ENCODE peak calls at places on chromosome 9, in seven cellular contexts. One of them, this sample, is unnamed.
A peak's percentile ranks its signal among the peaks of the same experiment; 100 is the strongest.

GRCh38 chr9:88308831-88309230 is 79.4 kb upstream of the SPIN1 start:
- DNase-seq in tibial artery: no peak
- DNase-seq in T-helper 2 cell: no peak
- DNase-seq in skeletal muscle cell: no peak
- DNase-seq in activated CD4-positive, alpha-beta T cell treated with anti-CD3 and anti-CD28 coated beads for 24 hours: no peak
- DNase-seq in NCI-H748 treated with DMSO at 0.1 percent for 48 hours: no peak
- DNase-seq in C1 segment of cervical spinal cord: no peak
- DNase-seq in this sample: no peak

GRCh38 chr9:26260238-26260637 is 582.0 kb upstream of the TUSC1 start:
- DNase-seq in C1 segment of cervical spinal cord: no peak
- DNase-seq in T-helper 2 cell: no peak
- DNase-seq in activated CD4-positive, alpha-beta T cell treated with anti-CD3 and anti-CD28 coated beads for 24 hours: no peak
- DNase-seq in skeletal muscle cell: peak; percentile 18
- DNase-seq in tibial artery: no peak
- DNase-seq in NCI-H748 treated with DMSO at 0.1 percent for 48 hours: no peak
- DNase-seq in this sample: no peak

GRCh38 chr9:36187414-36187813 is 3.3 kb upstream of the CLTA start:
- DNase-seq in NCI-H748 treated with DMSO at 0.1 percent for 48 hours: no peak
- DNase-seq in T-helper 2 cell: no peak
- DNase-seq in activated CD4-positive, alpha-beta T cell treated with anti-CD3 and anti-CD28 coated beads for 24 hours: no peak
- DNase-seq in C1 segment of cervical spinal cord: no peak
- DNase-seq in skeletal muscle cell: peak; percentile 85
- DNase-seq in tibial artery: no peak
- DNase-seq in this sample: no peak

GRCh38 chr9:136346157-136346481 is 17.4 kb downstream of the DNLZ start:
- DNase-seq in C1 segment of cervical spinal cord: no peak
- DNase-seq in T-helper 2 cell: no peak
- DNase-seq in skeletal muscle cell: no peak
- DNase-seq in tibial artery: no peak
- DNase-seq in NCI-H748 treated with DMSO at 0.1 percent for 48 hours: no peak
- DNase-seq in activated CD4-positive, alpha-beta T cell treated with anti-CD3 and anti-CD28 coated beads for 24 hours: no peak
- DNase-seq in this sample: no peak

GRCh38 chr9:128707446-128707845 is 5.1 kb downstream of the PKN3 start:
- DNase-seq in skeletal muscle cell: no peak
- DNase-seq in tibial artery: no peak
- DNase-seq in activated CD4-positive, alpha-beta T cell treated with anti-CD3 and anti-CD28 coated beads for 24 hours: no peak
- DNase-seq in NCI-H748 treated with DMSO at 0.1 percent for 48 hours: no peak
- DNase-seq in C1 segment of cervical spinal cord: no peak
- DNase-seq in T-helper 2 cell: no peak
- DNase-seq in this sample: no peak

GRCh38 chr9:130672933-130673615 is 8.7 kb downstream of the PRDM12 start:
- DNase-seq in tibial artery: no peak
- DNase-seq in C1 segment of cervical spinal cord: no peak
- DNase-seq in NCI-H748 treated with DMSO at 0.1 percent for 48 hours: no peak
- DNase-seq in activated CD4-positive, alpha-beta T cell treated with anti-CD3 and anti-CD28 coated beads for 24 hours: no peak
- DNase-seq in skeletal muscle cell: no peak
- DNase-seq in T-helper 2 cell: no peak
- DNase-seq in this sample: no peak

GRCh38 chr9:95766906-95767305 is 108.6 kb upstream of the ERCC6L2 start:
- DNase-seq in skeletal muscle cell: no peak
- DNase-seq in C1 segment of cervical spinal cord: no peak
- DNase-seq in NCI-H748 treated with DMSO at 0.1 percent for 48 hours: no peak
- DNase-seq in tibial artery: no peak
- DNase-seq in activated CD4-positive, alpha-beta T cell treated with anti-CD3 and anti-CD28 coated beads for 24 hours: no peak
- DNase-seq in T-helper 2 cell: no peak
- DNase-seq in this sample: no peak

GRCh38 chr9:132864277-132864676 is 13.8 kb downstream of the AK8 start:
- DNase-seq in T-helper 2 cell: no peak
- DNase-seq in skeletal muscle cell: no peak
- DNase-seq in activated CD4-positive, alpha-beta T cell treated with anti-CD3 and anti-CD28 coated beads for 24 hours: no peak
- DNase-seq in NCI-H748 treated with DMSO at 0.1 percent for 48 hours: no peak
- DNase-seq in tibial artery: no peak
- DNase-seq in C1 segment of cervical spinal cord: no peak
- DNase-seq in this sample: no peak

GRCh38 chr9:121277518-121278275 is 9.7 kb downstream of the GSN start:
- DNase-seq in C1 segment of cervical spinal cord: no peak
- DNase-seq in activated CD4-positive, alpha-beta T cell treated with anti-CD3 and anti-CD28 coated beads for 24 hours: no peak
- DNase-seq in NCI-H748 treated with DMSO at 0.1 percent for 48 hours: no peak
- DNase-seq in tibial artery: no peak
- DNase-seq in skeletal muscle cell: peak; percentile 44
- DNase-seq in T-helper 2 cell: no peak
- DNase-seq in this sample: no peak

GRCh38 chr9:112037281-112038016 is 137.6 kb downstream of the SUSD1 start:
- DNase-seq in C1 segment of cervical spinal cord: no peak
- DNase-seq in NCI-H748 treated with DMSO at 0.1 percent for 48 hours: no peak
- DNase-seq in T-helper 2 cell: peak; percentile 40
- DNase-seq in tibial artery: no peak
- DNase-seq in skeletal muscle cell: peak; percentile 79
- DNase-seq in activated CD4-positive, alpha-beta T cell treated with anti-CD3 and anti-CD28 coated beads for 24 hours: peak; percentile 36
- DNase-seq in this sample: no peak

GRCh38 chr9:8960254-8960653 is 1160.7 kb upstream of the DMAC1 start:
- DNase-seq in NCI-H748 treated with DMSO at 0.1 percent for 48 hours: no peak
- DNase-seq in C1 segment of cervical spinal cord: no peak
- DNase-seq in tibial artery: no peak
- DNase-seq in activated CD4-positive, alpha-beta T cell treated with anti-CD3 and anti-CD28 coated beads for 24 hours: no peak
- DNase-seq in T-helper 2 cell: no peak
- DNase-seq in skeletal muscle cell: no peak
- DNase-seq in this sample: no peak

GRCh38 chr9:125742657-125743056 is 4.5 kb upstream of the PBX3 start:
- DNase-seq in C1 segment of cervical spinal cord: no peak
- DNase-seq in T-helper 2 cell: no peak
- DNase-seq in NCI-H748 treated with DMSO at 0.1 percent for 48 hours: no peak
- DNase-seq in tibial artery: no peak
- DNase-seq in activated CD4-positive, alpha-beta T cell treated with anti-CD3 and anti-CD28 coated beads for 24 hours: no peak
- DNase-seq in skeletal muscle cell: no peak
- DNase-seq in this sample: no peak

GRCh38 chr9:136059321-136059791 is 35.7 kb downstream of the NACC2 start:
- DNase-seq in NCI-H748 treated with DMSO at 0.1 percent for 48 hours: no peak
- DNase-seq in T-helper 2 cell: no peak
- DNase-seq in activated CD4-positive, alpha-beta T cell treated with anti-CD3 and anti-CD28 coated beads for 24 hours: no peak
- DNase-seq in tibial artery: peak; percentile 17
- DNase-seq in skeletal muscle cell: no peak
- DNase-seq in C1 segment of cervical spinal cord: no peak
- DNase-seq in this sample: peak; percentile 6

GRCh38 chr9:128625391-128626145 is 31.1 kb downstream of the DYNC2I2 start:
- DNase-seq in C1 segment of cervical spinal cord: no peak
- DNase-seq in NCI-H748 treated with DMSO at 0.1 percent for 48 hours: no peak
- DNase-seq in skeletal muscle cell: no peak
- DNase-seq in T-helper 2 cell: no peak
- DNase-seq in activated CD4-positive, alpha-beta T cell treated with anti-CD3 and anti-CD28 coated beads for 24 hours: no peak
- DNase-seq in tibial artery: no peak
- DNase-seq in this sample: no peak

GRCh38 chr9:19137282-19137681 is 10.0 kb upstream of the PLIN2 start:
- DNase-seq in C1 segment of cervical spinal cord: no peak
- DNase-seq in skeletal muscle cell: no peak
- DNase-seq in T-helper 2 cell: no peak
- DNase-seq in tibial artery: no peak
- DNase-seq in activated CD4-positive, alpha-beta T cell treated with anti-CD3 and anti-CD28 coated beads for 24 hours: no peak
- DNase-seq in NCI-H748 treated with DMSO at 0.1 percent for 48 hours: no peak
- DNase-seq in this sample: no peak

GRCh38 chr9:13705356-13705755 is 425.9 kb upstream of the MPDZ start:
- DNase-seq in C1 segment of cervical spinal cord: no peak
- DNase-seq in T-helper 2 cell: no peak
- DNase-seq in tibial artery: no peak
- DNase-seq in NCI-H748 treated with DMSO at 0.1 percent for 48 hours: no peak
- DNase-seq in skeletal muscle cell: no peak
- DNase-seq in activated CD4-positive, alpha-beta T cell treated with anti-CD3 and anti-CD28 coated beads for 24 hours: no peak
- DNase-seq in this sample: no peak

GRCh38 chr9:32069169-32069813 is 315.2 kb upstream of the ACO1 start:
- DNase-seq in activated CD4-positive, alpha-beta T cell treated with anti-CD3 and anti-CD28 coated beads for 24 hours: no peak
- DNase-seq in tibial artery: no peak
- DNase-seq in skeletal muscle cell: no peak
- DNase-seq in C1 segment of cervical spinal cord: no peak
- DNase-seq in T-helper 2 cell: no peak
- DNase-seq in NCI-H748 treated with DMSO at 0.1 percent for 48 hours: no peak
- DNase-seq in this sample: no peak

GRCh38 chr9:101421653-101422065 is 13.9 kb downstream of the ALDOB start:
- DNase-seq in skeletal muscle cell: no peak
- DNase-seq in NCI-H748 treated with DMSO at 0.1 percent for 48 hours: no peak
- DNase-seq in C1 segment of cervical spinal cord: no peak
- DNase-seq in T-helper 2 cell: no peak
- DNase-seq in tibial artery: no peak
- DNase-seq in activated CD4-positive, alpha-beta T cell treated with anti-CD3 and anti-CD28 coated beads for 24 hours: no peak
- DNase-seq in this sample: no peak

GRCh38 chr9:132288371-132288770 is 66.4 kb downstream of the SETX start:
- DNase-seq in activated CD4-positive, alpha-beta T cell treated with anti-CD3 and anti-CD28 coated beads for 24 hours: no peak
- DNase-seq in skeletal muscle cell: peak; percentile 4
- DNase-seq in NCI-H748 treated with DMSO at 0.1 percent for 48 hours: no peak
- DNase-seq in tibial artery: no peak
- DNase-seq in T-helper 2 cell: no peak
- DNase-seq in C1 segment of cervical spinal cord: no peak
- DNase-seq in this sample: no peak

GRCh38 chr9:15982182-15982581 is 429.3 kb downstream of the CCDC171 start:
- DNase-seq in T-helper 2 cell: no peak
- DNase-seq in C1 segment of cervical spinal cord: no peak
- DNase-seq in NCI-H748 treated with DMSO at 0.1 percent for 48 hours: no peak
- DNase-seq in activated CD4-positive, alpha-beta T cell treated with anti-CD3 and anti-CD28 coated beads for 24 hours: no peak
- DNase-seq in tibial artery: no peak
- DNase-seq in skeletal muscle cell: no peak
- DNase-seq in this sample: no peak

GRCh38 chr9:7234144-7234543 is 476.4 kb downstream of the KDM4C start:
- DNase-seq in tibial artery: no peak
- DNase-seq in activated CD4-positive, alpha-beta T cell treated with anti-CD3 and anti-CD28 coated beads for 24 hours: peak; percentile 33
- DNase-seq in T-helper 2 cell: no peak
- DNase-seq in skeletal muscle cell: no peak
- DNase-seq in NCI-H748 treated with DMSO at 0.1 percent for 48 hours: no peak
- DNase-seq in C1 segment of cervical spinal cord: no peak
- DNase-seq in this sample: peak; percentile 50

GRCh38 chr9:99299214-99300102 is 77.4 kb downstream of the SEC61B start:
- DNase-seq in skeletal muscle cell: peak; percentile 41
- DNase-seq in T-helper 2 cell: no peak
- DNase-seq in NCI-H748 treated with DMSO at 0.1 percent for 48 hours: peak; percentile 19
- DNase-seq in activated CD4-positive, alpha-beta T cell treated with anti-CD3 and anti-CD28 coated beads for 24 hours: no peak
- DNase-seq in tibial artery: no peak
- DNase-seq in C1 segment of cervical spinal cord: no peak
- DNase-seq in this sample: no peak

GRCh38 chr9:18452276-18452675 is 21.7 kb upstream of the ADAMTSL1 start:
- DNase-seq in skeletal muscle cell: no peak
- DNase-seq in C1 segment of cervical spinal cord: no peak
- DNase-seq in tibial artery: no peak
- DNase-seq in T-helper 2 cell: no peak
- DNase-seq in NCI-H748 treated with DMSO at 0.1 percent for 48 hours: no peak
- DNase-seq in activated CD4-positive, alpha-beta T cell treated with anti-CD3 and anti-CD28 coated beads for 24 hours: no peak
- DNase-seq in this sample: no peak

GRCh38 chr9:107093365-107094060 is 189.6 kb upstream of the RAD23B start:
- DNase-seq in C1 segment of cervical spinal cord: no peak
- DNase-seq in NCI-H748 treated with DMSO at 0.1 percent for 48 hours: no peak
- DNase-seq in activated CD4-positive, alpha-beta T cell treated with anti-CD3 and anti-CD28 coated beads for 24 hours: no peak
- DNase-seq in tibial artery: no peak
- DNase-seq in T-helper 2 cell: no peak
- DNase-seq in skeletal muscle cell: no peak
- DNase-seq in this sample: no peak

GRCh38 chr9:104795857-104796256 is 31.9 kb downstream of the NIPSNAP3B start:
- DNase-seq in T-helper 2 cell: no peak
- DNase-seq in C1 segment of cervical spinal cord: no peak
- DNase-seq in tibial artery: no peak
- DNase-seq in skeletal muscle cell: no peak
- DNase-seq in NCI-H748 treated with DMSO at 0.1 percent for 48 hours: no peak
- DNase-seq in activated CD4-positive, alpha-beta T cell treated with anti-CD3 and anti-CD28 coated beads for 24 hours: no peak
- DNase-seq in this sample: no peak

GRCh38 chr9:126722922-126723806 is 81.7 kb upstream of the ZBTB43 start:
- DNase-seq in NCI-H748 treated with DMSO at 0.1 percent for 48 hours: peak; percentile 6
- DNase-seq in tibial artery: no peak
- DNase-seq in activated CD4-positive, alpha-beta T cell treated with anti-CD3 and anti-CD28 coated beads for 24 hours: peak; percentile 63
- DNase-seq in T-helper 2 cell: peak; percentile 69
- DNase-seq in C1 segment of cervical spinal cord: no peak
- DNase-seq in skeletal muscle cell: no peak
- DNase-seq in this sample: peak; percentile 43

GRCh38 chr9:137985637-137986071 is 108.1 kb downstream of the CACNA1B start:
- DNase-seq in skeletal muscle cell: no peak
- DNase-seq in T-helper 2 cell: no peak
- DNase-seq in tibial artery: no peak
- DNase-seq in NCI-H748 treated with DMSO at 0.1 percent for 48 hours: no peak
- DNase-seq in activated CD4-positive, alpha-beta T cell treated with anti-CD3 and anti-CD28 coated beads for 24 hours: no peak
- DNase-seq in C1 segment of cervical spinal cord: no peak
- DNase-seq in this sample: no peak

GRCh38 chr9:16092627-16093091 is 539.8 kb downstream of the CCDC171 start:
- DNase-seq in T-helper 2 cell: no peak
- DNase-seq in skeletal muscle cell: peak; percentile 51
- DNase-seq in activated CD4-positive, alpha-beta T cell treated with anti-CD3 and anti-CD28 coated beads for 24 hours: no peak
- DNase-seq in tibial artery: no peak
- DNase-seq in C1 segment of cervical spinal cord: no peak
- DNase-seq in NCI-H748 treated with DMSO at 0.1 percent for 48 hours: no peak
- DNase-seq in this sample: no peak

GRCh38 chr9:77803423-77803822 is 155.3 kb upstream of the GNA14 start:
- DNase-seq in T-helper 2 cell: no peak
- DNase-seq in tibial artery: no peak
- DNase-seq in NCI-H748 treated with DMSO at 0.1 percent for 48 hours: no peak
- DNase-seq in C1 segment of cervical spinal cord: no peak
- DNase-seq in skeletal muscle cell: no peak
- DNase-seq in activated CD4-positive, alpha-beta T cell treated with anti-CD3 and anti-CD28 coated beads for 24 hours: no peak
- DNase-seq in this sample: no peak

GRCh38 chr9:72828281-72828731 is 124.5 kb downstream of the ALDH1A1 start:
- DNase-seq in skeletal muscle cell: no peak
- DNase-seq in NCI-H748 treated with DMSO at 0.1 percent for 48 hours: no peak
- DNase-seq in tibial artery: no peak
- DNase-seq in T-helper 2 cell: no peak
- DNase-seq in C1 segment of cervical spinal cord: no peak
- DNase-seq in activated CD4-positive, alpha-beta T cell treated with anti-CD3 and anti-CD28 coated beads for 24 hours: no peak
- DNase-seq in this sample: no peak

GRCh38 chr9:16710888-16711287 is 159.6 kb downstream of the BNC2 start:
- DNase-seq in activated CD4-positive, alpha-beta T cell treated with anti-CD3 and anti-CD28 coated beads for 24 hours: no peak
- DNase-seq in T-helper 2 cell: no peak
- DNase-seq in NCI-H748 treated with DMSO at 0.1 percent for 48 hours: peak; percentile 46
- DNase-seq in tibial artery: no peak
- DNase-seq in skeletal muscle cell: no peak
- DNase-seq in C1 segment of cervical spinal cord: no peak
- DNase-seq in this sample: no peak

GRCh38 chr9:133733074-133733408 is 5.1 kb downstream of the SARDH start:
- DNase-seq in T-helper 2 cell: no peak
- DNase-seq in skeletal muscle cell: no peak
- DNase-seq in NCI-H748 treated with DMSO at 0.1 percent for 48 hours: no peak
- DNase-seq in C1 segment of cervical spinal cord: no peak
- DNase-seq in tibial artery: no peak
- DNase-seq in activated CD4-positive, alpha-beta T cell treated with anti-CD3 and anti-CD28 coated beads for 24 hours: no peak
- DNase-seq in this sample: no peak

GRCh38 chr9:136665111-136665703 is 2.5 kb downstream of the EGFL7 start:
- DNase-seq in C1 segment of cervical spinal cord: no peak
- DNase-seq in T-helper 2 cell: no peak
- DNase-seq in activated CD4-positive, alpha-beta T cell treated with anti-CD3 and anti-CD28 coated beads for 24 hours: no peak
- DNase-seq in skeletal muscle cell: no peak
- DNase-seq in tibial artery: no peak
- DNase-seq in NCI-H748 treated with DMSO at 0.1 percent for 48 hours: no peak
- DNase-seq in this sample: no peak

GRCh38 chr9:5813837-5814236 is 19.1 kb downstream of the ERMP1 start:
- DNase-seq in C1 segment of cervical spinal cord: no peak
- DNase-seq in NCI-H748 treated with DMSO at 0.1 percent for 48 hours: no peak
- DNase-seq in tibial artery: no peak
- DNase-seq in activated CD4-positive, alpha-beta T cell treated with anti-CD3 and anti-CD28 coated beads for 24 hours: no peak
- DNase-seq in skeletal muscle cell: no peak
- DNase-seq in T-helper 2 cell: no peak
- DNase-seq in this sample: no peak

GRCh38 chr9:108078823-108079222 is 589.3 kb upstream of the KLF4 start:
- DNase-seq in skeletal muscle cell: no peak
- DNase-seq in NCI-H748 treated with DMSO at 0.1 percent for 48 hours: no peak
- DNase-seq in C1 segment of cervical spinal cord: no peak
- DNase-seq in tibial artery: peak; percentile 28
- DNase-seq in activated CD4-positive, alpha-beta T cell treated with anti-CD3 and anti-CD28 coated beads for 24 hours: no peak
- DNase-seq in T-helper 2 cell: no peak
- DNase-seq in this sample: no peak

This sample was measured in endothelial cell.